ENCODE peak calls at places on chromosomes 3 and 15, in four cellular contexts. T, O, Z and E are unnamed samples.

GRCh38 chr3:140395134-140396075 is 282.5 kb upstream of the TRIM42 start:
- DNase-seq in T (no peak), Z (no peak), O (no peak), E (no peak)

GRCh38 chr3:71493372-71493771 is 90.2 kb downstream of the FOXP1 start:
- DNase-seq in O (no peak), Z (no peak), T (peak), E (no peak)

GRCh38 chr15:65083262-65083701 is 6.7 kb downstream of the KBTBD13 start:
- DNase-seq in T (no peak), Z (no peak), O (no peak), E (peak)

GRCh38 chr15:48041454-48041853 is 79.3 kb upstream of the SLC24A5 start:
- DNase-seq in O (no peak), T (no peak), Z (no peak), E (no peak)

GRCh38 chr15:69983696-69984265 is 113.9 kb downstream of the TLE3 start:
- DNase-seq in Z (no peak), O (no peak), T (no peak), E (no peak)

GRCh38 chr3:45933586-45933985 is 9.7 kb upstream of the CXCR6 start:
- DNase-seq in O (no peak), Z (no peak), T (no peak), E (no peak)

GRCh38 chr3:168424059-168424765 is 328.5 kb upstream of the GOLIM4 start:
- DNase-seq in T (no peak), O (no peak), Z (no peak), E (no peak)

GRCh38 chr3:98901032-98901464 is 447 bp downstream of the DCBLD2 start:
- DNase-seq in T (no peak), Z (peak), O (no peak), E (peak)

GRCh38 chr3:127074900-127075360 is 92.0 kb downstream of the PLXNA1 start:
- DNase-seq in O (no peak), Z (peak), T (peak), E (peak)